ENCODE peak calls at places on chromosomes 1 and 21, in six cellular contexts. Z is K562, F is HCT116, S is HepG2, G is upper lobe of left lung, T is GM12878. U is an unnamed sample.
A peak's percentile ranks its signal among the peaks of the same experiment; 100 is the strongest.

GRCh38 chr1:76269175-76269574 is 194.6 kb downstream of the ST6GALNAC3 start:
- ATAC-seq in Z (no peak), F (peak; percentile 61), S (no peak), G (peak; percentile 49), T (peak; percentile 30), U (no peak)

GRCh38 chr1:38581396-38581795 is 278.2 kb downstream of the RRAGC start:
- ATAC-seq in Z (no peak), F (no peak), S (no peak), G (no peak), T (no peak), U (no peak)

GRCh38 chr1:156527584-156527983 is 27.0 kb upstream of the MEF2D start:
- ATAC-seq in Z (no peak), F (no peak), S (no peak), G (no peak), T (no peak), U (no peak)

GRCh38 chr1:244104309-244105060 is 53.4 kb downstream of the ZBTB18 start:
- ATAC-seq in Z (no peak), F (no peak), S (peak; percentile 98), G (no peak), T (no peak), U (no peak)

GRCh38 chr1:218369688-218370511 is 24.8 kb downstream of the TGFB2 start:
- ATAC-seq in Z (no peak), F (no peak), S (no peak), G (no peak), T (no peak), U (peak; percentile 14)

GRCh38 chr1:119276558-119276957 is 92.0 kb upstream of the HAO2 start:
- ATAC-seq in Z (peak; percentile 45), F (no peak), S (peak; percentile 53), G (no peak), T (peak; percentile 73), U (no peak)

GRCh38 chr1:31668303-31668883 is 23.7 kb upstream of the PEF1 start:
- ATAC-seq in Z (no peak), F (no peak), S (no peak), G (no peak), T (no peak), U (no peak)

GRCh38 chr1:181013144-181013543 is 9.5 kb downstream of the STX6 start:
- ATAC-seq in Z (no peak), F (no peak), S (peak; percentile 38), G (no peak), T (no peak), U (no peak)

GRCh38 chr1:55233149-55233777 is 18.1 kb upstream of the USP24 start:
- ATAC-seq in Z (no peak), F (no peak), S (peak; percentile 93), G (no peak), T (no peak), U (no peak)

GRCh38 chr1:227940791-227941241 is 6.9 kb downstream of the WNT9A start:
- ATAC-seq in Z (no peak), F (no peak), S (no peak), G (no peak), T (no peak), U (no peak)

GRCh38 chr1:234934611-234935033 is 194.0 kb downstream of the TOMM20 start:
- ATAC-seq in Z (no peak), F (no peak), S (no peak), G (no peak), T (no peak), U (no peak)

GRCh38 chr1:199405634-199406196 is 621.8 kb upstream of the NR5A2 start:
- ATAC-seq in Z (no peak), F (no peak), S (no peak), G (no peak), T (no peak), U (no peak)

GRCh38 chr1:171786534-171786933 is 5.1 kb downstream of the METTL13 start:
- ATAC-seq in Z (no peak), F (no peak), S (no peak), G (no peak), T (no peak), U (no peak)

GRCh38 chr1:206700445-206701036 is 15.8 kb downstream of the MAPKAPK2 start:
- ATAC-seq in Z (no peak), F (no peak), S (no peak), G (no peak), T (peak; percentile 7), U (no peak)

GRCh38 chr1:231625975-231626534 is 535 bp upstream of the DISC1 start:
- ATAC-seq in Z (no peak), F (peak; percentile 39), S (no peak), G (no peak), T (no peak), U (no peak)

GRCh38 chr1:33147997-33148314 is 33.9 kb downstream of the TRIM62 start:
- ATAC-seq in Z (peak; percentile 60), F (peak; percentile 75), S (peak; percentile 21), G (no peak), T (no peak), U (no peak)

GRCh38 chr1:152870831-152871730 is 7.0 kb upstream of the SMCP start:
- ATAC-seq in Z (peak; percentile 90), F (peak; percentile 86), S (peak; percentile 84), G (no peak), T (peak; percentile 58), U (no peak)

GRCh38 chr1:37697737-37698136 is 5.4 kb downstream of the CDCA8 start:
- ATAC-seq in Z (no peak), F (no peak), S (no peak), G (no peak), T (no peak), U (no peak)

GRCh38 chr21:41045534-41046268 is 122.3 kb upstream of the BACE2 start:
- ATAC-seq in Z (peak; percentile 61), F (peak; percentile 64), S (peak; percentile 91), G (peak; percentile 72), T (no peak), U (no peak)

GRCh38 chr1:109840011-109840629 is 70.5 kb upstream of the CSF1 start:
- ATAC-seq in Z (no peak), F (no peak), S (no peak), G (no peak), T (no peak), U (no peak)

GRCh38 chr1:218171302-218171893 is 113.7 kb upstream of the RRP15 start:
- ATAC-seq in Z (no peak), F (no peak), S (no peak), G (no peak), T (peak; percentile 52), U (no peak)

GRCh38 chr1:183287191-183287675 is 101.2 kb downstream of the LAMC2 start:
- ATAC-seq in Z (no peak), F (no peak), S (no peak), G (peak; percentile 17), T (peak; percentile 10), U (peak; percentile 61)

GRCh38 chr1:59266927-59267293 is 30.0 kb upstream of the FGGY start:
- ATAC-seq in Z (no peak), F (no peak), S (no peak), G (no peak), T (peak; percentile 80), U (no peak)

GRCh38 chr1:242196101-242196500 is 197.2 kb upstream of the MAP1LC3C start:
- ATAC-seq in Z (no peak), F (no peak), S (no peak), G (no peak), T (no peak), U (no peak)

GRCh38 chr1:152969036-152969435 is 1.4 kb upstream of the SPRR4 start:
- ATAC-seq in Z (no peak), F (no peak), S (no peak), G (no peak), T (no peak), U (no peak)

GRCh38 chr1:152018537-152018936 is 18.3 kb downstream of the S100A11 start:
- ATAC-seq in Z (peak; percentile 71), F (peak; percentile 68), S (no peak), G (no peak), T (no peak), U (no peak)

GRCh38 chr21:37244506-37245083 is 22.5 kb downstream of the VPS26C start:
- ATAC-seq in Z (peak; percentile 62), F (no peak), S (no peak), G (no peak), T (no peak), U (no peak)

GRCh38 chr21:26952274-26953066 is 14.4 kb downstream of the ADAMTS5 start:
- ATAC-seq in Z (no peak), F (no peak), S (no peak), G (no peak), T (no peak), U (no peak)

GRCh38 chr1:41662061-41662655 is 177.7 kb upstream of the EDN2 start:
- ATAC-seq in Z (no peak), F (peak; percentile 85), S (peak; percentile 50), G (peak; percentile 17), T (peak; percentile 74), U (peak; percentile 84)

GRCh38 chr1:17909634-17910033 is 154.5 kb downstream of the ACTL8 start:
- ATAC-seq in Z (peak; percentile 60), F (peak; percentile 27), S (peak; percentile 44), G (no peak), T (no peak), U (no peak)

GRCh38 chr1:36400825-36401601 is 3.3 kb upstream of the LSM10 start:
- ATAC-seq in Z (peak; percentile 85), F (peak; percentile 82), S (peak; percentile 91), G (peak; percentile 88), T (no peak), U (peak; percentile 55)

GRCh38 chr1:3170566-3171453 is 101.8 kb downstream of the PRDM16 start:
- ATAC-seq in Z (peak; percentile 37), F (no peak), S (peak; percentile 79), G (peak; percentile 76), T (no peak), U (peak; percentile 91)
- TF ChIP-seq POLR2AphosphoS5 in Z (no peak), F (no peak), S (peak; percentile 29), G (peak; percentile 57), T (no peak), U (peak; percentile 92)

GRCh38 chr1:204579681-204580080 is 63.5 kb downstream of the MDM4 start:
- ATAC-seq in Z (no peak), F (no peak), S (no peak), G (no peak), T (no peak), U (no peak)
- H3K4me3 ChIP-seq in Z (no peak overlapping the region), F (no peak overlapping the region), S (no peak overlapping the region), G (no peak overlapping the region), T (peak overlapping the region; percentile 52), U (peak overlapping the region; percentile 40)

GRCh38 chr1:232950919-232951579 is 638 bp downstream of the NTPCR start:
- ATAC-seq in Z (peak; percentile 75), F (peak; percentile 10), S (peak; percentile 72), G (peak; percentile 4), T (peak; percentile 61), U (peak; percentile 11)

GRCh38 chr1:232951605-232952004 is 1.2 kb downstream of the NTPCR start:
- ATAC-seq in Z (no peak), F (no peak), S (no peak), G (no peak), T (no peak), U (no peak)

GRCh38 chr1:232949636-232950196 is 695 bp upstream of the NTPCR start:
- ATAC-seq in Z (no peak), F (no peak), S (no peak), G (no peak), T (no peak), U (no peak)

GRCh38 chr1:232952514-232953175 is 2.2 kb downstream of the NTPCR start:
- ATAC-seq in Z (peak; percentile 78), F (peak; percentile 78), S (peak; percentile 78), G (no peak), T (peak; percentile 73), U (no peak)

GRCh38 chr1:232950197-232950918 is at the start of gene NTPCR:
- ATAC-seq in Z (peak; percentile 94), F (peak; percentile 84), S (peak; percentile 83), G (peak; percentile 93), T (peak; percentile 89), U (peak; percentile 96)
- TF ChIP-seq POLR2A in Z (peak; percentile 91), F (peak; percentile 79), S (peak; percentile 75), G (no peak), T (peak; percentile 78), U (peak; percentile 36)

GRCh38 chr1:24735619-24736375 is 9.4 kb upstream of the CLIC4 start:
- ATAC-seq in Z (peak; percentile 69), F (no peak), S (peak; percentile 43), G (peak; percentile 74), T (no peak), U (peak; percentile 68)
- TF ChIP-seq POLR2AphosphoS5 in Z (no peak), F (no peak), S (no peak), G (no peak), T (no peak), U (no peak)

U was measured in gastroesophageal sphincter.